ENCODE peak calls at places on chromosomes 11 and 22, in nine cellular contexts. L is NCI-H1417, N is fibroblast of lung, A is Calu3, R is ureter, H is AG08395, M is AG09309, Y is HS-27A, Z is GM19239. T is an unnamed sample.

GRCh38 chr11:62295504-62295903 is 3.4 kb downstream of the SCGB1D4 start:
- DNase-seq in L (no peak), N (peak), A (peak), R (no peak), H (peak), M (no peak), Y (no peak), Z (no peak), T (peak)

GRCh38 chr11:116109228-116109627 is 605.0 kb upstream of the CADM1 start:
- DNase-seq in L (no peak), N (peak), A (peak), R (no peak), H (no peak), M (no peak), Y (no peak), Z (no peak), T (peak)

GRCh38 chr11:8234425-8234821 is 29.3 kb downstream of the LMO1 start:
- DNase-seq in L (no peak), N (peak), A (peak), R (no peak), H (no peak), M (no peak), Y (no peak), Z (no peak), T (no peak)

GRCh38 chr11:56151376-56151775 is 8.7 kb downstream of the OR8K5 start:
- DNase-seq in L (no peak), N (no peak), A (no peak), R (no peak), H (no peak), M (no peak), Y (no peak), Z (no peak), T (no peak)

GRCh38 chr22:25747245-25747944 is 5.4 kb downstream of the MYO18B start:
- DNase-seq in L (no peak), N (peak), A (peak), R (peak), H (peak), M (peak), Y (peak), Z (no peak), T (peak)

GRCh38 chr11:2314525-2315394 is 12.9 kb downstream of the TSPAN32 start:
- DNase-seq in L (peak), N (peak), A (no peak), R (peak), H (peak), M (no peak), Y (no peak), Z (no peak), T (peak)

GRCh38 chr11:72736452-72737069 is 15.6 kb downstream of the ARAP1 start:
- DNase-seq in L (no peak), N (peak), A (no peak), R (no peak), H (peak), M (no peak), Y (no peak), Z (no peak), T (peak)

GRCh38 chr11:47143322-47143721 is 33.4 kb downstream of the ARFGAP2 start:
- DNase-seq in L (peak), N (peak), A (no peak), R (no peak), H (peak), M (peak), Y (no peak), Z (no peak), T (peak)

GRCh38 chr11:86938203-86938899 is 16.8 kb downstream of the FZD4 start:
- DNase-seq in L (no peak), N (no peak), A (no peak), R (no peak), H (no peak), M (no peak), Y (no peak), Z (no peak), T (no peak)

GRCh38 chr11:126414615-126415014 is 59.1 kb downstream of the ST3GAL4 start:
- DNase-seq in L (no peak), N (no peak), A (peak), R (no peak), H (no peak), M (no peak), Y (no peak), Z (no peak), T (no peak)

GRCh38 chr11:123235117-123235686 is 40.2 kb upstream of the CLMP start:
- DNase-seq in L (no peak), N (no peak), A (peak), R (peak), H (no peak), M (no peak), Y (no peak), Z (no peak), T (no peak)

GRCh38 chr22:35313311-35314121 is 13.8 kb downstream of the TOM1 start:
- DNase-seq in L (peak), N (peak), A (peak), R (no peak), H (peak), M (peak), Y (peak), Z (no peak), T (peak)

GRCh38 chr22:30158277-30158676 is 78.0 kb downstream of the HORMAD2 start:
- DNase-seq in L (no peak), N (no peak), A (no peak), R (no peak), H (no peak), M (no peak), Y (no peak), Z (no peak), T (no peak)

GRCh38 chr11:131656179-131656838 is 285.9 kb downstream of the NTM start:
- DNase-seq in L (no peak), N (no peak), A (no peak), R (no peak), H (no peak), M (no peak), Y (no peak), Z (no peak), T (no peak)

GRCh38 chr11:36211735-36212430 is 77.3 kb downstream of the COMMD9 start:
- DNase-seq in L (no peak), N (no peak), A (no peak), R (no peak), H (no peak), M (no peak), Y (no peak), Z (no peak), T (no peak)

GRCh38 chr11:126703661-126704060 is 296.9 kb downstream of the KIRREL3 start:
- DNase-seq in L (no peak), N (peak), A (no peak), R (no peak), H (peak), M (no peak), Y (no peak), Z (no peak), T (no peak)

GRCh38 chr11:18844753-18845367 is 53.3 kb upstream of the PTPN5 start:
- DNase-seq in L (peak), N (peak), A (no peak), R (no peak), H (peak), M (no peak), Y (no peak), Z (no peak), T (peak)

GRCh38 chr22:19962909-19963806 is 21.5 kb upstream of the TXNRD2 start:
- DNase-seq in L (peak), N (peak), A (peak), R (peak), H (peak), M (no peak), Y (no peak), Z (no peak), T (no peak)

GRCh38 chr11:131897976-131898375 is 527.6 kb downstream of the NTM start:
- DNase-seq in L (no peak), N (peak), A (no peak), R (no peak), H (no peak), M (no peak), Y (no peak), Z (no peak), T (peak)

GRCh38 chr11:62324738-62325556 is 12.3 kb upstream of the ASRGL1 start:
- DNase-seq in L (no peak), N (no peak), A (no peak), R (no peak), H (peak), M (no peak), Y (peak), Z (no peak), T (peak)

T was measured in hepatic stellate cell.